ENCODE peak calls at places on chromosomes 16 and 17, in four cellular contexts. N, X, U and V are unnamed samples.

GRCh38 chr17:57523926-57524634 is 221.0 kb downstream of the CCDC182 start:
- DNase-seq in X (no peak), U (no peak), N (no peak), V (no peak)

GRCh38 chr16:10988164-10988803 is 43.9 kb downstream of the CLEC16A start:
- DNase-seq in N (no peak), U (no peak), X (no peak), V (no peak)

GRCh38 chr17:336110-337021 is 16.2 kb downstream of the RPH3AL start:
- DNase-seq in U (no peak), N (peak; percentile 90), X (peak; percentile 18), V (no peak)

GRCh38 chr16:48970216-48970615 is 311.4 kb downstream of the CBLN1 start:
- DNase-seq in X (no peak), U (no peak), N (no peak), V (no peak)

GRCh38 chr17:38751144-38751802 is 1.3 kb upstream of the PSMB3 start:
- DNase-seq in U (no peak), N (no peak), X (no peak), V (no peak)

GRCh38 chr17:63601439-63602371 is 1.0 kb downstream of the TACO1 start:
- DNase-seq in U (no peak), N (no peak), X (no peak), V (no peak)

GRCh38 chr16:87780385-87780989 is 14.7 kb upstream of the KLHDC4 start:
- DNase-seq in U (no peak), X (no peak), N (no peak), V (no peak)

GRCh38 chr17:42276609-42277341 is 584 bp upstream of the STAT5B start:
- DNase-seq in U (no peak), N (peak; percentile 82), X (peak; percentile 25), V (no peak)

GRCh38 chr17:12686486-12686885 is 20.8 kb downstream of the MYOCD start:
- DNase-seq in U (no peak), X (no peak), N (no peak), V (no peak)

GRCh38 chr16:74575175-74575804 is 31.6 kb downstream of the GLG1 start:
- DNase-seq in U (no peak), X (no peak), N (no peak), V (no peak)

GRCh38 chr16:77918792-77919707 is 103.3 kb upstream of the CLEC3A start:
- DNase-seq in U (no peak), N (no peak), X (no peak), V (no peak)

GRCh38 chr17:22300177-22300576 is 607.9 kb downstream of the KCNJ18 start:
- DNase-seq in N (no peak), X (no peak), U (no peak), V (no peak)

GRCh38 chr17:43832168-43832975 is 574 bp downstream of the MPP3 start:
- DNase-seq in N (peak; percentile 64), X (no peak), U (no peak), V (no peak)